ENCODE peak calls at places on chromosomes 6 and 20, in seven cellular contexts. V is ascending aorta; F is stimulated activated CD4-positive, alpha-beta T cell treated with anti-CD3 and anti-CD28 coated beads, Interleukin-2, amount 100 ng/mL, for 24 hours; A is activated CD8-positive, alpha-beta memory T cell treated with anti-CD3 and anti-CD28 coated beads, Interleukin-2, amount 50 U/mL, for 4 hours; B is fibroblast of pulmonary artery; Y is CD8-positive, alpha-beta T cell; O is Daoy. H is an unnamed sample.

GRCh38 chr6:43913388-43914271 is 143.6 kb downstream of the VEGFA start:
- DNase-seq in V (no peak), F (no peak), A (no peak), B (peak; percentile 37), Y (no peak), O (no peak), H (no peak)

GRCh38 chr6:11231564-11232176 is 798 bp downstream of the NEDD9 start:
- DNase-seq in V (no peak), F (no peak), A (no peak), B (peak; percentile 60), Y (no peak), O (peak; percentile 85), H (peak; percentile 29)

GRCh38 chr6:132933085-132933484 is 118.7 kb downstream of the RPS12 start:
- DNase-seq in V (no peak), F (no peak), A (no peak), B (no peak), Y (no peak), O (peak; percentile 36), H (no peak)

GRCh38 chr20:18543932-18544331 is 23.3 kb upstream of the SMIM26 start:
- DNase-seq in V (no peak), F (no peak), A (no peak), B (no peak), Y (no peak), O (no peak), H (no peak)

GRCh38 chr6:24313133-24313476 is 44.8 kb downstream of the DCDC2 start:
- DNase-seq in V (no peak), F (no peak), A (no peak), B (no peak), Y (no peak), O (no peak), H (no peak)

GRCh38 chr20:16803965-16804792 is 56.0 kb downstream of the OTOR start:
- DNase-seq in V (no peak), F (peak; percentile 63), A (peak; percentile 24), B (peak; percentile 53), Y (no peak), O (peak; percentile 36), H (peak; percentile 26)

GRCh38 chr6:152462716-152463115 is 174.4 kb downstream of the SYNE1 start:
- DNase-seq in V (no peak), F (no peak), A (no peak), B (no peak), Y (no peak), O (peak; percentile 47), H (no peak)

GRCh38 chr20:51022803-51023616 is at the start of gene KCNG1:
- DNase-seq in V (no peak), F (peak; percentile 81), A (peak; percentile 20), B (peak; percentile 69), Y (no peak), O (peak; percentile 93), H (peak; percentile 61)

GRCh38 chr6:100305237-100305869 is 159.4 kb downstream of the SIM1 start:
- DNase-seq in V (no peak), F (no peak), A (no peak), B (no peak), Y (no peak), O (no peak), H (no peak)

GRCh38 chr20:62045118-62045517 is 20.6 kb downstream of the TAF4 start:
- DNase-seq in V (no peak), F (no peak), A (no peak), B (no peak), Y (no peak), O (no peak), H (no peak)

GRCh38 chr6:155106456-155107107 is 111.5 kb downstream of the TIAM2 start:
- DNase-seq in V (no peak), F (no peak), A (no peak), B (no peak), Y (no peak), O (peak; percentile 75), H (no peak)

GRCh38 chr6:9252784-9253183 is 817.4 kb upstream of the SLC35B3 start:
- DNase-seq in V (no peak), F (no peak), A (no peak), B (no peak), Y (no peak), O (peak; percentile 23), H (no peak)

GRCh38 chr6:113651120-113651519 is 206.0 kb upstream of the MARCKS start:
- DNase-seq in V (no peak), F (no peak), A (no peak), B (no peak), Y (no peak), O (no peak), H (no peak)

GRCh38 chr6:32244946-32245398 is 21.1 kb upstream of the NOTCH4 start:
- DNase-seq in V (peak; percentile 23), F (peak; percentile 78), A (peak; percentile 77), B (peak; percentile 79), Y (peak; percentile 83), O (peak; percentile 83), H (peak; percentile 82)

GRCh38 chr20:60046011-60046413 is 87.8 kb downstream of the CDH26 start:
- DNase-seq in V (no peak), F (no peak), A (no peak), B (no peak), Y (no peak), O (no peak), H (no peak)

GRCh38 chr20:45283529-45284065 is 23.0 kb upstream of the RBPJL start:
- DNase-seq in V (no peak), F (no peak), A (no peak), B (no peak), Y (no peak), O (no peak), H (no peak)

GRCh38 chr6:156379946-156380707 is 397.1 kb upstream of the ARID1B start:
- DNase-seq in V (no peak), F (no peak), A (no peak), B (peak; percentile 16), Y (no peak), O (peak; percentile 17), H (no peak)

GRCh38 chr6:76876922-76877553 is 586.3 kb downstream of the HTR1B start:
- DNase-seq in V (no peak), F (no peak), A (no peak), B (peak; percentile 68), Y (no peak), O (no peak), H (peak; percentile 9)

GRCh38 chr20:57713505-57713903 is 3.7 kb upstream of the PMEPA1 start:
- DNase-seq in V (no peak), F (no peak), A (no peak), B (no peak), Y (no peak), O (no peak), H (no peak)

GRCh38 chr6:127900935-127901334 is at the start of gene THEMIS:
- DNase-seq in V (no peak), F (no peak), A (peak; percentile 22), B (no peak), Y (peak; percentile 76), O (no peak), H (no peak)

GRCh38 chr6:87660226-87660886 is 41.7 kb downstream of the AKIRIN2 start:
- DNase-seq in V (no peak), F (no peak), A (no peak), B (peak; percentile 38), Y (no peak), O (peak; percentile 7), H (no peak)

GRCh38 chr6:134447883-134448387 is 130.0 kb upstream of the SGK1 start:
- DNase-seq in V (no peak), F (no peak), A (no peak), B (peak; percentile 89), Y (no peak), O (no peak), H (no peak)

GRCh38 chr6:11778648-11779307 is at the start of gene ADTRP:
- DNase-seq in V (no peak), F (no peak), A (no peak), B (no peak), Y (no peak), O (no peak), H (no peak)

GRCh38 chr6:74431873-74432272 is 735.9 kb downstream of the CD109 start:
- DNase-seq in V (no peak), F (no peak), A (no peak), B (no peak), Y (no peak), O (no peak), H (no peak)